ENCODE peak calls at places on chromosomes 11 and 22, in ten cellular contexts. J is choroid plexus epithelial cell, P is stomach, M is uterus, I is PC-3, C is brain microvascular endothelial cell, U is Caco-2, A is heart right ventricle, T is cardiac muscle cell, B is right lobe of liver. V is an unnamed sample.

GRCh38 chr11:122146475-122146874 is 30.5 kb upstream of the BLID start:
- DNase-seq in A (no peak), P (no peak), C (peak), M (no peak), T (no peak), B (no peak), I (peak), U (no peak), J (no peak), V (no peak)

GRCh38 chr11:119206512-119207299 is 567 bp downstream of the CBL start:
- DNase-seq in U (peak), A (peak), P (no peak), I (peak), T (peak), C (peak), J (peak), B (peak), M (peak), V (peak)

GRCh38 chr22:23365961-23366360 is 185.7 kb downstream of the BCR start:
- DNase-seq in T (no peak), A (no peak), M (no peak), I (no peak), U (no peak), J (no peak), P (no peak), C (no peak), B (no peak), V (no peak)

GRCh38 chr11:78030429-78031325 is 7.6 kb upstream of the KCTD14 start:
- DNase-seq in T (peak), U (no peak), I (peak), M (no peak), J (peak), A (peak), C (peak), P (peak), B (peak), V (peak)

GRCh38 chr11:47325271-47326041 is 27.0 kb downstream of the MYBPC3 start:
- DNase-seq in T (no peak), J (no peak), C (no peak), B (no peak), P (peak), U (no peak), I (no peak), M (no peak), A (peak), V (peak)

GRCh38 chr11:86673872-86674750 is 1.7 kb upstream of the ME3 start:
- DNase-seq in I (peak), P (no peak), M (no peak), U (no peak), C (no peak), A (no peak), J (no peak), T (no peak), B (no peak), V (no peak)

GRCh38 chr11:64916040-64916847 is 765 bp downstream of the ATG2A start:
- DNase-seq in C (no peak), A (peak), M (peak), J (peak), I (peak), T (no peak), U (peak), B (peak), P (peak), V (no peak)

GRCh38 chr22:35314161-35314942 is 14.7 kb downstream of the TOM1 start:
- DNase-seq in I (no peak), C (no peak), B (no peak), T (no peak), A (peak), U (no peak), M (peak), P (no peak), J (no peak), V (no peak)

GRCh38 chr11:97143463-97143862 is 753.6 kb downstream of the JRKL start:
- DNase-seq in B (no peak), U (no peak), J (no peak), P (no peak), M (no peak), I (no peak), T (no peak), C (no peak), A (no peak), V (no peak)

GRCh38 chr11:61334434-61335354 is 1.7 kb downstream of the TKFC start:
- DNase-seq in B (no peak), T (no peak), I (peak), C (peak), J (peak), M (no peak), A (no peak), P (no peak), U (no peak), V (no peak)

GRCh38 chr22:20779813-20780148 is 5.9 kb downstream of the SERPIND1 start:
- DNase-seq in B (no peak), A (no peak), J (peak), M (no peak), P (no peak), T (no peak), U (no peak), I (peak), C (peak), V (no peak)

GRCh38 chr22:37197451-37198289 is 9.6 kb upstream of the C1QTNF6 start:
- DNase-seq in B (peak), A (no peak), P (peak), J (peak), I (peak), M (peak), C (no peak), U (peak), T (no peak), V (no peak)

GRCh38 chr22:36860821-36861659 is at the start of gene NCF4:
- DNase-seq in M (no peak), T (no peak), P (peak), A (peak), I (no peak), U (no peak), J (no peak), C (no peak), B (peak), V (peak)

GRCh38 chr11:1948389-1948788 is 1.3 kb downstream of the MRPL23 start:
- DNase-seq in U (no peak), C (no peak), I (no peak), P (no peak), B (no peak), A (peak), J (no peak), T (no peak), M (no peak), V (peak)

GRCh38 chr11:16148301-16148787 is 208.0 kb downstream of the SOX6 start:
- DNase-seq in T (no peak), P (no peak), J (no peak), C (no peak), I (no peak), U (no peak), A (peak), M (no peak), B (no peak), V (peak)

GRCh38 chr22:29313126-29314071 is 2.1 kb downstream of the RASL10A start:
- DNase-seq in P (no peak), A (no peak), I (no peak), M (no peak), U (no peak), B (no peak), J (peak), T (no peak), C (no peak), V (no peak)

GRCh38 chr11:30860970-30861369 is 274.8 kb upstream of the MPPED2 start:
- DNase-seq in C (no peak), P (no peak), M (no peak), T (no peak), B (peak), I (no peak), A (no peak), U (no peak), J (no peak), V (no peak)

GRCh38 chr11:72890881-72891280 is 76.7 kb downstream of the ATG16L2 start:
- DNase-seq in A (no peak), C (no peak), I (no peak), U (no peak), M (no peak), B (no peak), J (no peak), P (no peak), T (no peak), V (no peak)

GRCh38 chr11:67299471-67300191 is 3.7 kb upstream of the SSH3 start:
- DNase-seq in A (no peak), J (no peak), T (no peak), C (no peak), I (no peak), M (no peak), B (no peak), P (no peak), U (no peak), V (no peak)

GRCh38 chr11:122354029-122354697 is 238.1 kb upstream of the BLID start:
- DNase-seq in U (no peak), M (no peak), A (no peak), P (no peak), T (no peak), J (no peak), C (no peak), I (no peak), B (no peak), V (no peak)

GRCh38 chr11:10294289-10294953 is 402 bp upstream of the SBF2 start:
- DNase-seq in A (peak), I (peak), P (no peak), B (peak), J (peak), C (peak), T (peak), M (peak), U (peak), V (peak)

GRCh38 chr11:76293189-76293631 is 86.9 kb upstream of the WNT11 start:
- DNase-seq in J (no peak), I (no peak), B (no peak), P (no peak), C (no peak), A (no peak), T (no peak), M (no peak), U (no peak), V (no peak)

GRCh38 chr22:32660292-32660691 is 141.2 kb upstream of the TIMP3 start:
- DNase-seq in I (peak), M (peak), A (peak), B (peak), C (peak), P (peak), J (peak), U (peak), T (peak), V (peak)

GRCh38 chr22:44311855-44312170 is 938 bp downstream of the SHISAL1 start:
- DNase-seq in J (peak), T (no peak), I (no peak), B (no peak), A (no peak), P (no peak), U (no peak), C (peak), M (peak), V (no peak)

GRCh38 chr22:22883090-22883727 is 4.4 kb upstream of the IGLL5 start:
- DNase-seq in B (no peak), C (no peak), J (no peak), A (no peak), P (no peak), U (no peak), I (no peak), T (no peak), M (no peak), V (no peak)

GRCh38 chr22:44671742-44672141 is 30.3 kb upstream of the PRR5 start:
- DNase-seq in U (peak), M (no peak), A (no peak), J (peak), B (no peak), I (no peak), C (peak), T (no peak), P (no peak), V (no peak)

GRCh38 chr11:29018631-29019030 is 910.4 kb downstream of the METTL15 start:
- DNase-seq in J (peak), C (peak), M (no peak), T (no peak), B (no peak), A (no peak), U (no peak), P (no peak), I (peak), V (no peak)

GRCh38 chr11:65366340-65366773 is 11.8 kb downstream of the TIGD3 start:
- DNase-seq in A (peak), P (no peak), U (peak), J (peak), M (peak), C (peak), T (peak), I (peak), B (no peak), V (no peak)

GRCh38 chr11:22432331-22433065 is 94.3 kb downstream of the SLC17A6 start:
- DNase-seq in C (peak), I (no peak), A (peak), P (no peak), B (peak), U (no peak), T (no peak), M (peak), J (peak), V (peak)

GRCh38 chr11:22926341-22926740 is 66.1 kb upstream of the CCDC179 start:
- DNase-seq in A (no peak), M (no peak), U (no peak), C (no peak), I (no peak), T (no peak), J (no peak), B (no peak), P (no peak), V (no peak)

DNA sequence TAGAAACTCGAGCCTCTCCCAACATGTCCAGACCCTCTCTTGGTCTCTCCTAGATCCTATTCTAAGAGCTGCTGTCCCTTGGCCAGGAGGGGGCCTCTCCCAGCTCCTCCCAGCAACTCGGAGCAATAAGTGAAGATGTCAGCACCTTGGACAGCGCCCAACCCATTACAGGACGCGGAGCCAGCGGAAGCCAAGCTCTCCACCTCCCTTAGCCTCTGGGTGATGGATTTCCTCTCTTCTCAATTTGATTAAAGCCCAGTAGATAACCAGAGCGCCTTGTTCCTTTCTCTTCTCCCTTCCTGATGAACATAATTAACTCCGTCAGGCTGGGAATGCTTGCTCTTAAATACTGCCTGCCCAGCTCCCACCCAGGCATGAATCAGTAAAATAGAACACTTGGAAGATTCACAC is 26.2 kb upstream of the TPBGL start:
- DNase-seq in B (peak), T (peak), J (peak), C (peak), P (peak), M (peak), I (peak), U (peak), A (peak), V (peak)
- TF ChIP-seq CTCF in B (no peak), T (peak), J (peak), C (peak), P (no peak), M (no peak), I (peak), U (peak), A (no peak), V (peak)

GRCh38 chr11:104997288-104997687 is 25.7 kb downstream of the CASP5 start:
- DNase-seq in P (no peak), J (peak), B (no peak), I (peak), M (no peak), T (no peak), C (no peak), U (peak), A (no peak), V (no peak)
- TF ChIP-seq CTCF in P (no peak), J (peak), B (peak), I (peak), M (no peak), T (peak), C (no peak), U (peak), A (no peak), V (no peak)

GRCh38 chr11:105274631-105275030 is 135.1 kb upstream of the CARD18 start:
- DNase-seq in C (no peak), B (no peak), T (no peak), P (no peak), M (no peak), J (peak), A (no peak), I (no peak), U (no peak), V (no peak)
- TF ChIP-seq CTCF in C (no peak), B (no peak), T (no peak), P (no peak), M (no peak), J (no peak), A (no peak), I (no peak), U (no peak), V (no peak)

GRCh38 chr11:130666781-130667251 is 218.4 kb downstream of the ADAMTS15 start:
- DNase-seq in U (no peak), M (no peak), J (no peak), A (no peak), C (no peak), I (peak), B (no peak), T (no peak), P (no peak), V (no peak)
- TF ChIP-seq CTCF in U (no peak), M (no peak), J (no peak), A (no peak), C (peak), I (peak), B (peak), T (peak), P (no peak), V (peak)

DNA sequence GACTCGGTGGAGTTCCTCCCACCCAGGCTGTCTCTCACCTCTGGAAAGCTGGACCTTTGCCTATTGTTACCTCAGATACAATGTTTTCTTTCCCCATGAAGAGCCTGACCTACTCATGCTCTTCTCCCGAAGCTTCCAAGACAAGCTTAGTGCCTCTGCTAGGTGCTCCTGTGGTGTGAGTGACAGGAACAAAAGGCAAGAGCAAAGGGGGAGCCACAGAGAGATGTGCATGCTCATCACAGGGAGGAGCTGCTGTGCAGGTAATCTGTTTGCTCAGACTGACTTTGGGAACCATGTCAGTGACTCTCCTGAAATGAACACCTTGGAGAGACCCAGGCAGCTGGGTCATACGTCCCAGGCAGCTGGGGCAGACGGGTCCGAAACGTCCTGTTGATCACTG is 53.6 kb upstream of the VSTM5 start:
- DNase-seq in P (no peak), M (no peak), T (no peak), J (no peak), C (no peak), A (no peak), U (peak), I (peak), B (no peak), V (no peak)
- TF ChIP-seq CTCF in P (no peak), M (no peak), T (no peak), J (no peak), C (no peak), A (no peak), U (peak), I (peak), B (no peak), V (no peak)

GRCh38 chr22:43053176-43053575 is 36.0 kb downstream of the TTLL1 start:
- DNase-seq in J (no peak), M (no peak), T (no peak), C (no peak), A (no peak), I (peak), U (no peak), P (no peak), B (no peak), V (no peak)
- TF ChIP-seq CTCF in J (peak), M (no peak), T (peak), C (peak), A (no peak), I (peak), U (peak), P (peak), B (no peak), V (no peak)

V was measured in heart left ventricle.